ENCODE peak calls at places on chromosomes 2 and 18, in nine cellular contexts. Y, O, P, I, N, M, Z, U and E are unnamed samples.

GRCh38 chr2:231992888-231993287 is 31.4 kb downstream of the DIS3L2 start:
- DNase-seq in Z (no peak), N (no peak), M (no peak), I (no peak), Y (no peak), U (no peak), O (no peak), P (no peak), E (peak)

GRCh38 chr2:218927876-218928275 is 31.6 kb upstream of the CDK5R2 start:
- DNase-seq in I (no peak), Y (no peak), U (no peak), N (no peak), O (no peak), M (no peak), P (no peak), Z (no peak), E (no peak)

GRCh38 chr18:55878224-55878623 is 290.2 kb upstream of the TCF4 start:
- DNase-seq in N (no peak), I (no peak), Y (peak), Z (no peak), O (no peak), M (no peak), P (no peak), U (no peak), E (no peak)

GRCh38 chr18:46406539-46406932 is 250.5 kb downstream of the LOXHD1 start:
- DNase-seq in N (no peak), O (no peak), U (no peak), Y (no peak), M (no peak), P (peak), I (no peak), Z (no peak), E (no peak)

GRCh38 chr18:59540356-59540755 is 156.9 kb downstream of the CCBE1 start:
- DNase-seq in N (no peak), U (no peak), Z (no peak), O (no peak), I (no peak), M (no peak), P (no peak), Y (no peak), E (no peak)

GRCh38 chr18:23970161-23971153 is 44.1 kb upstream of the TTC39C start:
- DNase-seq in P (no peak), U (no peak), Y (no peak), N (no peak), Z (no peak), I (peak), O (no peak), M (no peak), E (no peak)

GRCh38 chr2:216863029-216863428 is 3.2 kb upstream of the TNP1 start:
- DNase-seq in N (no peak), Z (no peak), I (no peak), O (no peak), U (no peak), Y (no peak), M (no peak), P (no peak), E (no peak)

GRCh38 chr2:25297738-25298137 is 44.0 kb downstream of the DNMT3A start:
- DNase-seq in I (no peak), U (no peak), Z (no peak), Y (no peak), M (no peak), P (no peak), O (no peak), N (no peak), E (no peak)

GRCh38 chr18:475202-475624 is 25.3 kb downstream of the COLEC12 start:
- DNase-seq in M (no peak), I (no peak), U (peak), Y (peak), P (no peak), N (no peak), Z (no peak), O (peak), E (peak)

GRCh38 chr18:59372975-59373374 is 13.9 kb upstream of the LMAN1 start:
- DNase-seq in N (no peak), I (no peak), Z (no peak), Y (no peak), P (no peak), U (no peak), O (no peak), M (no peak), E (no peak)

GRCh38 chr2:27029051-27029450 is 3.7 kb upstream of the TMEM214 start:
- DNase-seq in Y (no peak), P (no peak), Z (no peak), I (no peak), O (no peak), U (no peak), M (no peak), N (no peak), E (peak)

GRCh38 chr2:76867854-76868253 is 654.3 kb downstream of the LRRTM4 start:
- DNase-seq in I (no peak), P (no peak), N (no peak), O (no peak), M (no peak), Z (no peak), Y (peak), U (no peak), E (peak)

GRCh38 chr2:109289011-109289410 is 160.0 kb downstream of the SH3RF3 start:
- DNase-seq in N (no peak), O (no peak), I (no peak), Y (no peak), U (no peak), Z (no peak), P (no peak), M (no peak), E (no peak)

GRCh38 chr2:116117845-116118244 is 1675.4 kb downstream of the DPP10 start:
- DNase-seq in Z (no peak), Y (no peak), P (no peak), I (no peak), U (no peak), M (no peak), O (no peak), N (no peak), E (no peak)

GRCh38 chr2:190216829-190217228 is 102.8 kb downstream of the HIBCH start:
- DNase-seq in N (peak), O (no peak), Y (no peak), Z (peak), U (no peak), P (peak), I (no peak), M (peak), E (no peak)

GRCh38 chr2:240933966-240934700 is 28.0 kb downstream of the CROCC2 start:
- DNase-seq in M (peak), I (no peak), O (no peak), Z (peak), P (peak), N (peak), U (peak), Y (no peak), E (no peak)

GRCh38 chr18:22839488-22839930 is 93.6 kb upstream of the RBBP8 start:
- DNase-seq in Z (no peak), N (no peak), O (no peak), M (no peak), Y (no peak), P (no peak), U (no peak), I (no peak), E (no peak)

GRCh38 chr18:49082714-49083688 is 132.2 kb upstream of the SMAD7 start:
- DNase-seq in N (peak), O (no peak), P (no peak), Z (no peak), U (no peak), M (no peak), I (no peak), Y (no peak), E (no peak)

GRCh38 chr2:50777954-50778353 is 254.0 kb downstream of the NRXN1 start:
- DNase-seq in N (no peak), Y (no peak), P (no peak), U (no peak), I (no peak), M (no peak), O (no peak), Z (no peak), E (no peak)

GRCh38 chr2:233639860-233640259 is 3.6 kb downstream of the UGT1A10 start:
- DNase-seq in M (no peak), P (no peak), O (no peak), N (no peak), I (no peak), Z (no peak), Y (no peak), U (no peak), E (no peak)

GRCh38 chr2:8537572-8538155 is 144.2 kb upstream of the ID2 start:
- DNase-seq in P (no peak), U (no peak), O (no peak), Y (no peak), Z (no peak), N (no peak), M (no peak), I (no peak), E (no peak)

GRCh38 chr2:105324732-105325131 is 4.8 kb downstream of the TGFBRAP1 start:
- DNase-seq in N (no peak), M (no peak), P (no peak), O (no peak), U (no peak), Z (no peak), I (no peak), Y (peak), E (peak)

DNA sequence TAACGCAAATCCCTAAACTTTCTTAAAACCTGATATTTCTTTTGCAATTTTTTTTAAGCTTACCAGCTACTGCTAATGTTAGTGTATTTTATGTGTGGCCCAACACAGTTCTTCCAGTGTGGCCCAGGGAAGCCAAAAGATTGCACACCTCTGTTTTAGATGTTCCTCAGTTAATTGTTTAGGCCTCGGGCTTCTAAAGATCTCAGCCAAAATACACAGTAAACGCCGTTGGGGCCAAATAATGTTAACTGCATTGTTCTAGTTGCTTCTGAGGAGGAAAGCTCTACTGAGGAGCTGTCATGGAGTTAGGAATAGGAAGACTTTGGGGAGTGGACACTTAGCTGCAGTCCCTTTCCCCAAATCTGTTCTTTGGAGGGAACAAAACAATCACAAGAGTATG is 2.0 kb downstream of the HSPE1 start:
- DNase-seq in U (no peak), O (no peak), M (no peak), I (no peak), P (no peak), Z (no peak), N (peak), Y (no peak), E (no peak)
- H3K4me3 ChIP-seq in U (no peak), O (peak), M (no peak), I (peak), P (peak), Z (no peak), N (no peak), Y (no peak), E (no peak)

GRCh38 chr2:60440080-60440753 is 113.2 kb downstream of the BCL11A start:
- DNase-seq in P (no peak), O (no peak), U (no peak), Z (no peak), I (no peak), M (no peak), Y (no peak), N (no peak), E (no peak)

GRCh38 chr2:60440761-60441160 is 112.7 kb downstream of the BCL11A start:
- DNase-seq in Y (peak), M (no peak), Z (no peak), U (no peak), N (no peak), I (no peak), O (no peak), P (no peak), E (peak)

GRCh38 chr2:60438653-60439052 is 114.8 kb downstream of the BCL11A start:
- DNase-seq in O (no peak), Z (no peak), Y (no peak), N (no peak), M (no peak), I (no peak), P (no peak), U (no peak), E (no peak)

GRCh38 chr2:60438136-60438535 is 115.3 kb downstream of the BCL11A start:
- DNase-seq in P (no peak), O (no peak), M (no peak), I (no peak), U (no peak), Y (no peak), N (no peak), Z (no peak), E (no peak)

DNA sequence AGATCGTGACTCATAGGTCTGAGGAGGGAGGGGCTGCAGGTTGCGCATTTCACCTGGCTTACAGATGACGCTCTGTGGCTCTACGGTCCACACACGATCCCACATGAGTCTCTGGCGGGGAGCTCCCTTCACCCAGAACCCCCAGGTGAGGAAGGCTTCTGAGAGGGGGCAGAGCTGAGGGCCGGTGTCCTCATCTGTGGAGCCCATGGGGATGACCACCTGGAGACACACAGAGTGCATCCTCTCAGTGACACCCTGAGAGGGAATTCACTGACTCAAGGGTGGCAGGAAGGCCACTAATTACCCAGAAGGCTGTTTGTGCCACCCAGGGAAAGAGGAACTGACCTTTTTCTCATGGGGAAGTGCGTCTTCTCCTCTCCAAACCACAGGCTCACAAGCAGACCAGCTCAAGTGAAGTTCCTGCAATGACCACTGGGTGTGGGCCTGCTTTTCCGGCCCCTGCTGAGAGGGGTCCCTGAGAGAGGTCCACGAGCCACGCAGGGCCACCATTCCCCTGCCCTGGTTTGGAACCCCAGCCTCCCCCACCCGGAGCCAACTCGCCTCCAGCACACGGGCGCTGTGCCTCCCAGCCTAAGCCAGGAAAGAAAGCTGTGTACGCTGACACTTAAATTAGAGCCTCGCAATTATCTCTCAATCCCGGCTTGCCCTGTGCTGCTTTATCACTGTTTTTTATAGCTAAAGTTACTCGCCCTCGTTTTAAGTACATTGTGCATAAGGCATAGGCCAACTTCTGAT is 114.1 kb downstream of the BCL11A start:
- DNase-seq in Z (peak), I (peak), Y (no peak), M (peak), N (peak), U (peak), P (peak), O (no peak), E (no peak)
- TF ChIP-seq CTCF in Z (no peak), I (peak), Y (no peak), M (no peak), N (peak), U (peak), P (peak), O (peak), E (no peak)

GRCh38 chr2:169512525-169512924 is 3.0 kb downstream of the KLHL41 start:
- DNase-seq in Y (peak), Z (no peak), N (no peak), P (no peak), I (no peak), U (no peak), M (no peak), O (no peak), E (peak)
- H3K4me3 ChIP-seq in Y (no peak), Z (no peak), N (no peak), P (no peak), I (no peak), U (peak), M (no peak), O (no peak), E (no peak)

GRCh38 chr18:3931542-3932112 is 481.7 kb downstream of the TGIF1 start:
- DNase-seq in O (no peak), N (no peak), I (no peak), Z (no peak), M (no peak), P (no peak), Y (peak), U (no peak), E (no peak)
- TF ChIP-seq CTCF in O (no peak), N (no peak), I (no peak), Z (no peak), M (no peak), P (no peak), Y (no peak), U (no peak), E (no peak)

DNA sequence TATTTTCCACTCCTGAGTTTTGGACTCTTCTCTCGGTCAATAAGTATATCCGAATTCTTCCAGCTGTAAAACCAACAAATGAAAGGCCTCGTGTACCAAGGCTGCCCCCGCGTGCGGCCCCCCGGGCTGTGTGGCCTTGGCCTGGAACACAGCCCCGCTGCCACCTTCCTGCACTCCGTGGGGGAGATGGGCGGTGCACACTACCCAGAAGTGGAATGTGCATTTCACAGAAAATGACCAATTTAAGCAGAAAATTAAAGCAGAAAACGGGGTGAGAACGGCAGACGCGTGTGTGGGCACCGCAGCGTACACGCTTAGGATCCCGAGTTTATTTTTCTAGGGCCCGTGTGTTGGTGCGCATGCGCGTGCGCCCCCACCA is 34.4 kb upstream of the ZNF516 start:
- DNase-seq in I (no peak), Z (no peak), Y (no peak), P (no peak), U (no peak), M (no peak), O (no peak), N (no peak), E (no peak)
- H3K4me3 ChIP-seq in I (peak), Z (no peak), Y (no peak), P (peak), U (peak), M (no peak), O (peak), N (no peak), E (peak)

DNA sequence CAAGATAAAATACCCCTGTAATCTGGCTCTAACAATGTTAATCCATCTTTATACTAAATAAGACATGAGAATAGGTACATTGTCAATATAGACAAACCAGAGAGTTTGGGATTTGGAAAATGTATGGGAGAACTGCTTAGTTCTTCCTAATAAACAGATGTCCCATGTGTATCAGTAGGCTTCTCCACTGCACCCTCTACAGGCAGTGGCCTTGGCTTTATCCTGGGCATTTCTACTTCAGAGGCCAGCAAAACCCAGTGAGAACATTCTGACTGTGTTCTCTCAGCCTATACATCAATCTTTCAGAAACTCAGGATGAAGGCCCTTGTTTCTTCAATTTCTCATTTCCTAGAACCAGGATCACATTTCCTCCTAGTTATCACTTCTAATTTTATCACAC is 1167.5 kb upstream of the ACVR2A start:
- DNase-seq in Y (peak), Z (no peak), O (no peak), P (no peak), M (no peak), I (no peak), N (no peak), U (no peak), E (peak)
- TF ChIP-seq CTCF in Y (peak), Z (no peak), O (peak), P (no peak), M (no peak), I (no peak), N (no peak), U (no peak), E (peak)

DNA sequence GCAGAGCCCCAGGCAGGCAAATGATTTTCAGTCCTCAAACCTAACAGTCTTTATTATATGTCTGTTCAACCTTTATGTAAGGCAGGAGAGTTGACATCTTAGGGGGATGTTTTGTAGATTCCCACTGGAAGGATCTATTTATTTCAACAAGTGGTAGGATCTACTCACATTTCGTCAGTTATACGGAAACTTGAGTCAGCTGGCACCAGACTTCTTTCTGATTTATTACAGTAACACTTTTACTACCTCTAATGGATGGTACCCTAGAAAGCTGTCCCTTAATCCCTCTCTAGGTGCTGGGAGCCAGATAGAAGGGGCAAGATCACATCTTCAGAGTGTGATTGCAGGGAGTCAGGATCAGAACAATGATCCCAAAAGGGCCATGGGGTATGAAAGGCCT is 2.1 kb upstream of the RPL31 start:
- DNase-seq in N (no peak), U (no peak), Y (no peak), O (no peak), Z (no peak), M (no peak), I (no peak), P (no peak), E (no peak)
- H3K4me3 ChIP-seq in N (no peak), U (no peak), Y (no peak), O (no peak), Z (no peak), M (no peak), I (no peak), P (no peak), E (no peak)

GRCh38 chr2:10238991-10239485 is 63.7 kb upstream of the HPCAL1 start:
- DNase-seq in Z (no peak), N (no peak), M (peak), I (no peak), P (no peak), Y (no peak), O (no peak), U (no peak), E (no peak)

GRCh38 chr2:10240161-10240681 is 62.5 kb upstream of the HPCAL1 start:
- DNase-seq in Y (no peak), Z (no peak), O (no peak), N (no peak), U (no peak), M (peak), I (no peak), P (no peak), E (no peak)

GRCh38 chr2:10240911-10241610 is 61.6 kb upstream of the HPCAL1 start:
- DNase-seq in P (no peak), U (no peak), N (no peak), Y (no peak), Z (peak), O (no peak), I (no peak), M (peak), E (no peak)

GRCh38 chr2:10238396-10238795 is 64.3 kb upstream of the HPCAL1 start:
- DNase-seq in N (no peak), O (no peak), U (no peak), I (no peak), Z (no peak), M (no peak), P (no peak), Y (no peak), E (no peak)

GRCh38 chr2:10239561-10239967 is 63.1 kb upstream of the HPCAL1 start:
- DNase-seq in P (no peak), N (no peak), O (no peak), Z (no peak), M (no peak), U (no peak), Y (no peak), I (no peak), E (no peak)
- TF ChIP-seq CTCF in P (no peak), N (no peak), O (peak), Z (no peak), M (no peak), U (no peak), Y (peak), I (no peak), E (no peak)